ENCODE peak calls at places on chromosomes 7 and 10, in four cellular contexts. B is mesendoderm, H is ACHN, I is T follicular helper cell. W is an unnamed sample.
A peak's percentile ranks its signal among the peaks of the same experiment; 100 is the strongest.

GRCh38 chr10:89156161-89156560 is 51.0 kb downstream of the CH25H start:
- DNase-seq in H (no peak), B (no peak), I (no peak), W (no peak)

GRCh38 chr7:29398011-29398410 is 165.6 kb upstream of the PRR15 start:
- DNase-seq in I (no peak), H (no peak), B (no peak), W (no peak)

GRCh38 chr7:69364814-69365587 is 233.3 kb upstream of the AUTS2 start:
- DNase-seq in B (no peak), H (no peak), I (no peak), W (no peak)

GRCh38 chr7:31455844-31456243 is 58.0 kb upstream of the ITPRID1 start:
- DNase-seq in B (no peak), I (no peak), H (no peak), W (no peak)

GRCh38 chr10:33509231-33509871 is 174.9 kb upstream of the NRP1 start:
- DNase-seq in I (no peak), H (peak; percentile 65), B (peak; percentile 90), W (peak; percentile 38)

GRCh38 chr7:140623995-140624902 is 16.4 kb downstream of the DENND2A start:
- DNase-seq in H (no peak), I (no peak), B (peak; percentile 91), W (no peak)

GRCh38 chr7:131688738-131689661 is 132.6 kb upstream of the PODXL start:
- DNase-seq in I (peak; percentile 27), B (peak; percentile 86), H (peak; percentile 64), W (peak; percentile 62)

GRCh38 chr10:129848571-129849451 is 115.3 kb downstream of the EBF3 start:
- DNase-seq in I (no peak), H (no peak), B (no peak), W (no peak)

GRCh38 chr10:30058570-30059132 is 735 bp downstream of the JCAD start:
- DNase-seq in B (no peak), I (no peak), H (peak; percentile 9), W (no peak)

GRCh38 chr10:43689955-43690771 is 41.5 kb upstream of the ZNF32 start:
- DNase-seq in I (peak; percentile 65), B (peak; percentile 80), H (peak; percentile 68), W (peak; percentile 86)

GRCh38 chr7:38775503-38775902 is 133.5 kb downstream of the VPS41 start:
- DNase-seq in B (peak; percentile 12), I (no peak), H (no peak), W (no peak)

GRCh38 chr7:96719164-96719563 is 9.5 kb upstream of the SEM1 start:
- DNase-seq in H (no peak), I (no peak), B (no peak), W (no peak)

GRCh38 chr7:45917658-45918057 is 3.4 kb downstream of the IGFBP3 start:
- DNase-seq in I (peak; percentile 61), H (peak; percentile 78), B (peak; percentile 63), W (peak; percentile 77)

GRCh38 chr10:102113956-102114857 is 6.0 kb downstream of the LDB1 start:
- DNase-seq in H (peak; percentile 25), I (no peak), B (peak; percentile 72), W (peak; percentile 29)

GRCh38 chr7:77558598-77558997 is 21.5 kb downstream of the PTPN12 start:
- DNase-seq in I (no peak), B (no peak), H (no peak), W (no peak)

GRCh38 chr7:63899691-63900393 is 98.8 kb upstream of the ZNF722 start:
- DNase-seq in H (no peak), I (peak; percentile 70), B (no peak), W (peak; percentile 29)

GRCh38 chr10:100747826-100748231 is 2.4 kb downstream of the PAX2 start:
- DNase-seq in B (peak; percentile 35), I (no peak), H (peak; percentile 42), W (no peak)

GRCh38 chr7:91892821-91893340 is 12.4 kb upstream of the MTERF1 start:
- DNase-seq in H (no peak), B (peak; percentile 44), I (no peak), W (no peak)

GRCh38 chr10:17882557-17882956 is 69.2 kb upstream of the SLC39A12 start:
- DNase-seq in B (no peak), H (no peak), I (no peak), W (no peak)

GRCh38 chr10:124689911-124690498 is 54.2 kb downstream of the FAM53B start:
- DNase-seq in I (no peak), H (no peak), B (no peak), W (no peak)